ENCODE peak calls at places on chromosomes 3 and 15, in five cellular contexts. D is uterus; E is activated CD8-positive, alpha-beta memory T cell treated with anti-CD3 and anti-CD28 coated beads for 4 hours; Y is AG10803; K is NCI-H510A. Q is an unnamed sample.
A peak's percentile ranks its signal among the peaks of the same experiment; 100 is the strongest.

GRCh38 chr3:190862209-190863118 is at the start of gene GMNC:
- DNase-seq in D (peak; percentile 62), E (no peak), Y (peak; percentile 54), K (peak; percentile 34), Q (peak; percentile 93)

GRCh38 chr15:51311510-51311909 is 26.9 kb downstream of the CYP19A1 start:
- DNase-seq in D (no peak), E (no peak), Y (no peak), K (no peak), Q (no peak)

GRCh38 chr3:113601240-113601639 is 68.9 kb downstream of the SIDT1 start:
- DNase-seq in D (no peak), E (no peak), Y (no peak), K (no peak), Q (no peak)

GRCh38 chr3:128486692-128487537 is 6.1 kb downstream of the GATA2 start:
- DNase-seq in D (peak; percentile 51), E (no peak), Y (peak; percentile 59), K (no peak), Q (no peak)

GRCh38 chr3:72664576-72664975 is 183.7 kb downstream of the SHQ1 start:
- DNase-seq in D (no peak), E (no peak), Y (peak; percentile 73), K (no peak), Q (no peak)

GRCh38 chr15:59138243-59138642 is 33.3 kb downstream of the CCNB2 start:
- DNase-seq in D (no peak), E (peak; percentile 17), Y (peak; percentile 24), K (no peak), Q (no peak)

GRCh38 chr3:179174898-179175297 is 26.7 kb downstream of the PIK3CA start:
- DNase-seq in D (no peak), E (no peak), Y (no peak), K (no peak), Q (no peak)

GRCh38 chr3:45137656-45138181 is 8.5 kb downstream of the CDCP1 start:
- DNase-seq in D (no peak), E (no peak), Y (peak; percentile 77), K (no peak), Q (no peak)

GRCh38 chr3:11737742-11738141 is 94.0 kb upstream of the VGLL4 start:
- DNase-seq in D (no peak), E (no peak), Y (no peak), K (no peak), Q (no peak)

GRCh38 chr15:61169904-61170695 is 59.0 kb downstream of the RORA start:
- DNase-seq in D (no peak), E (no peak), Y (no peak), K (no peak), Q (no peak)

GRCh38 chr3:53938645-53939044 is 47.0 kb upstream of the SELENOK start:
- DNase-seq in D (no peak), E (no peak), Y (peak; percentile 49), K (peak; percentile 24), Q (no peak)

GRCh38 chr3:70011582-70011981 is 12.0 kb downstream of the SAMMSON start:
- DNase-seq in D (no peak), E (no peak), Y (no peak), K (no peak), Q (no peak)

GRCh38 chr15:69568621-69569020 is 116.0 kb downstream of the RPLP1 start:
- DNase-seq in D (no peak), E (no peak), Y (peak; percentile 64), K (no peak), Q (no peak)

GRCh38 chr3:186454881-186455703 is 89.1 kb downstream of the CRYGS start:
- DNase-seq in D (no peak), E (no peak), Y (no peak), K (no peak), Q (no peak)

GRCh38 chr3:123042413-123042812 is 14.8 kb upstream of the SEMA5B start:
- DNase-seq in D (no peak), E (no peak), Y (no peak), K (no peak), Q (no peak)

GRCh38 chr15:95295905-95296618 is 1034.4 kb upstream of the NR2F2 start:
- DNase-seq in D (no peak), E (no peak), Y (peak; percentile 60), K (no peak), Q (no peak)

GRCh38 chr3:10505050-10505790 is at the start of gene ATP2B2:
- DNase-seq in D (no peak), E (no peak), Y (no peak), K (no peak), Q (no peak)

GRCh38 chr3:180250172-180250571 is 213.4 kb upstream of the PEX5L start:
- DNase-seq in D (no peak), E (no peak), Y (peak; percentile 22), K (no peak), Q (no peak)

GRCh38 chr3:58433400-58434169 is at the start of gene PDHB:
- DNase-seq in D (peak; percentile 89), E (peak; percentile 76), Y (peak; percentile 87), K (peak; percentile 61), Q (peak; percentile 94)

GRCh38 chr3:40588406-40588805 is 63.6 kb downstream of the ZNF621 start:
- DNase-seq in D (no peak), E (no peak), Y (no peak), K (no peak), Q (no peak)

GRCh38 chr15:60486742-60487141 is 7.8 kb upstream of the ICE2 start:
- DNase-seq in D (no peak), E (no peak), Y (no peak), K (no peak), Q (no peak)

GRCh38 chr15:40454904-40455391 is 14.2 kb downstream of the BAHD1 start:
- DNase-seq in D (no peak), E (no peak), Y (peak; percentile 47), K (no peak), Q (no peak)

GRCh38 chr3:69092030-69092513 is 7.3 kb downstream of the ARL6IP5 start:
- DNase-seq in D (no peak), E (no peak), Y (no peak), K (no peak), Q (no peak)

GRCh38 chr3:154779571-154779970 is 300.5 kb upstream of the MME start:
- DNase-seq in D (no peak), E (no peak), Y (peak; percentile 76), K (no peak), Q (no peak)

GRCh38 chr3:65955792-65956477 is 82.8 kb downstream of the MAGI1 start:
- DNase-seq in D (no peak), E (no peak), Y (peak; percentile 57), K (no peak), Q (no peak)

GRCh38 chr3:178777718-178778411 is 241.6 kb downstream of the KCNMB2 start:
- DNase-seq in D (no peak), E (no peak), Y (peak; percentile 10), K (no peak), Q (no peak)

GRCh38 chr3:10551821-10552630 is 46.6 kb upstream of the ATP2B2 start:
- DNase-seq in D (no peak), E (peak; percentile 70), Y (no peak), K (no peak), Q (peak; percentile 60)

GRCh38 chr3:133258358-133258757 is 141.5 kb upstream of the BFSP2 start:
- DNase-seq in D (no peak), E (no peak), Y (no peak), K (no peak), Q (no peak)

GRCh38 chr3:10964537-10965167 is 27.9 kb upstream of the SLC6A1 start:
- DNase-seq in D (no peak), E (no peak), Y (no peak), K (no peak), Q (no peak)

GRCh38 chr15:50702762-50703334 is 16.3 kb upstream of the TRPM7 start:
- DNase-seq in D (no peak), E (no peak), Y (no peak), K (no peak), Q (no peak)

GRCh38 chr3:113035387-113035982 is 44.7 kb downstream of the GTPBP8 start:
- DNase-seq in D (peak; percentile 24), E (no peak), Y (peak; percentile 69), K (no peak), Q (no peak)

GRCh38 chr3:56424357-56424756 is 43.9 kb downstream of the ERC2 start:
- DNase-seq in D (no peak), E (no peak), Y (no peak), K (no peak), Q (no peak)

GRCh38 chr15:68556139-68556990 is 22.4 kb upstream of the CORO2B start:
- DNase-seq in D (no peak), E (no peak), Y (no peak), K (no peak), Q (no peak)

GRCh38 chr15:78049691-78050440 is 27.6 kb downstream of the TBC1D2B start:
- DNase-seq in D (no peak), E (no peak), Y (peak; percentile 99), K (no peak), Q (no peak)

GRCh38 chr3:184361932-184362667 is 590 bp downstream of the POLR2H start:
- DNase-seq in D (no peak), E (no peak), Y (peak; percentile 47), K (peak; percentile 75), Q (peak; percentile 74)

GRCh38 chr3:185362850-185363661 is at the start of gene MAP3K13:
- DNase-seq in D (peak; percentile 82), E (no peak), Y (peak; percentile 94), K (peak; percentile 92), Q (peak; percentile 93)

GRCh38 chr3:160685144-160685766 is 8.3 kb downstream of the ARL14 start:
- DNase-seq in D (no peak), E (no peak), Y (no peak), K (no peak), Q (no peak)

GRCh38 chr3:56119575-56120349 is 348.5 kb downstream of the ERC2 start:
- DNase-seq in D (no peak), E (no peak), Y (peak; percentile 86), K (no peak), Q (no peak)